ENCODE peak calls at places on chromosome 6, in nine cellular contexts. One of them, this sample, is unnamed.

GRCh38 chr6:139713911-139714527 is 339.6 kb upstream of the CITED2 start:
- DNase-seq in astrocyte of the spinal cord: peak
- DNase-seq in stimulated activated CD4-positive, alpha-beta T cell treated with anti-CD3 and anti-CD28 coated beads, Interleukin-1b, Interleukin-23, amount 100 ng/mL, for 1 hour: no peak
- DNase-seq in endothelial cell: no peak
- DNase-seq in tibial artery: no peak
- DNase-seq in stromal cell of bone marrow: no peak
- DNase-seq in T follicular helper cell: no peak
- DNase-seq in amniotic stem cell: no peak
- DNase-seq in GM12865: no peak
- DNase-seq in this sample: no peak

GRCh38 chr6:64100702-64101101 is 465.1 kb downstream of the PHF3 start:
- DNase-seq in astrocyte of the spinal cord: no peak
- DNase-seq in stimulated activated CD4-positive, alpha-beta T cell treated with anti-CD3 and anti-CD28 coated beads, Interleukin-1b, Interleukin-23, amount 100 ng/mL, for 1 hour: no peak
- DNase-seq in endothelial cell: no peak
- DNase-seq in tibial artery: no peak
- DNase-seq in stromal cell of bone marrow: no peak
- DNase-seq in T follicular helper cell: no peak
- DNase-seq in amniotic stem cell: no peak
- DNase-seq in GM12865: peak
- DNase-seq in this sample: no peak

GRCh38 chr6:3088853-3089445 is 20.7 kb downstream of the RIPK1 start:
- DNase-seq in astrocyte of the spinal cord: peak
- DNase-seq in stimulated activated CD4-positive, alpha-beta T cell treated with anti-CD3 and anti-CD28 coated beads, Interleukin-1b, Interleukin-23, amount 100 ng/mL, for 1 hour: no peak
- DNase-seq in endothelial cell: no peak
- DNase-seq in tibial artery: no peak
- DNase-seq in stromal cell of bone marrow: no peak
- DNase-seq in T follicular helper cell: no peak
- DNase-seq in amniotic stem cell: no peak
- DNase-seq in GM12865: no peak
- DNase-seq in this sample: no peak

GRCh38 chr6:12160350-12160749 is 129.8 kb upstream of the EDN1 start:
- DNase-seq in astrocyte of the spinal cord: peak
- DNase-seq in stimulated activated CD4-positive, alpha-beta T cell treated with anti-CD3 and anti-CD28 coated beads, Interleukin-1b, Interleukin-23, amount 100 ng/mL, for 1 hour: no peak
- DNase-seq in endothelial cell: no peak
- DNase-seq in tibial artery: peak
- DNase-seq in stromal cell of bone marrow: peak
- DNase-seq in T follicular helper cell: no peak
- DNase-seq in amniotic stem cell: no peak
- DNase-seq in GM12865: no peak
- DNase-seq in this sample: no peak

GRCh38 chr6:110446405-110446804 is 30.0 kb downstream of the SLC22A16 start:
- DNase-seq in astrocyte of the spinal cord: no peak
- DNase-seq in stimulated activated CD4-positive, alpha-beta T cell treated with anti-CD3 and anti-CD28 coated beads, Interleukin-1b, Interleukin-23, amount 100 ng/mL, for 1 hour: no peak
- DNase-seq in endothelial cell: no peak
- DNase-seq in tibial artery: no peak
- DNase-seq in stromal cell of bone marrow: no peak
- DNase-seq in T follicular helper cell: no peak
- DNase-seq in amniotic stem cell: no peak
- DNase-seq in GM12865: no peak
- DNase-seq in this sample: no peak

GRCh38 chr6:6686748-6687601 is 98.5 kb downstream of the LY86 start:
- DNase-seq in astrocyte of the spinal cord: peak
- DNase-seq in stimulated activated CD4-positive, alpha-beta T cell treated with anti-CD3 and anti-CD28 coated beads, Interleukin-1b, Interleukin-23, amount 100 ng/mL, for 1 hour: no peak
- DNase-seq in endothelial cell: peak
- DNase-seq in tibial artery: peak
- DNase-seq in stromal cell of bone marrow: no peak
- DNase-seq in T follicular helper cell: no peak
- DNase-seq in amniotic stem cell: no peak
- DNase-seq in GM12865: no peak
- DNase-seq in this sample: peak

GRCh38 chr6:90765895-90766294 is 179.0 kb upstream of the MAP3K7 start:
- DNase-seq in astrocyte of the spinal cord: no peak
- DNase-seq in stimulated activated CD4-positive, alpha-beta T cell treated with anti-CD3 and anti-CD28 coated beads, Interleukin-1b, Interleukin-23, amount 100 ng/mL, for 1 hour: no peak
- DNase-seq in endothelial cell: no peak
- DNase-seq in tibial artery: no peak
- DNase-seq in stromal cell of bone marrow: no peak
- DNase-seq in T follicular helper cell: no peak
- DNase-seq in amniotic stem cell: no peak
- DNase-seq in GM12865: no peak
- DNase-seq in this sample: no peak

GRCh38 chr6:81834141-81834621 is 81.7 kb upstream of the TENT5A start:
- DNase-seq in astrocyte of the spinal cord: peak
- DNase-seq in stimulated activated CD4-positive, alpha-beta T cell treated with anti-CD3 and anti-CD28 coated beads, Interleukin-1b, Interleukin-23, amount 100 ng/mL, for 1 hour: no peak
- DNase-seq in endothelial cell: no peak
- DNase-seq in tibial artery: no peak
- DNase-seq in stromal cell of bone marrow: peak
- DNase-seq in T follicular helper cell: no peak
- DNase-seq in amniotic stem cell: peak
- DNase-seq in GM12865: no peak
- DNase-seq in this sample: no peak

GRCh38 chr6:127717384-127717783 is 140.4 kb downstream of the C6orf58 start:
- DNase-seq in astrocyte of the spinal cord: no peak
- DNase-seq in stimulated activated CD4-positive, alpha-beta T cell treated with anti-CD3 and anti-CD28 coated beads, Interleukin-1b, Interleukin-23, amount 100 ng/mL, for 1 hour: no peak
- DNase-seq in endothelial cell: no peak
- DNase-seq in tibial artery: no peak
- DNase-seq in stromal cell of bone marrow: no peak
- DNase-seq in T follicular helper cell: no peak
- DNase-seq in amniotic stem cell: no peak
- DNase-seq in GM12865: no peak
- DNase-seq in this sample: no peak

GRCh38 chr6:53591873-53592272 is 47.0 kb upstream of the GCLC start:
- DNase-seq in astrocyte of the spinal cord: no peak
- DNase-seq in stimulated activated CD4-positive, alpha-beta T cell treated with anti-CD3 and anti-CD28 coated beads, Interleukin-1b, Interleukin-23, amount 100 ng/mL, for 1 hour: no peak
- DNase-seq in endothelial cell: no peak
- DNase-seq in tibial artery: no peak
- DNase-seq in stromal cell of bone marrow: no peak
- DNase-seq in T follicular helper cell: no peak
- DNase-seq in amniotic stem cell: no peak
- DNase-seq in GM12865: no peak
- DNase-seq in this sample: no peak

GRCh38 chr6:21508753-21509152 is 84.8 kb upstream of the SOX4 start:
- DNase-seq in astrocyte of the spinal cord: no peak
- DNase-seq in stimulated activated CD4-positive, alpha-beta T cell treated with anti-CD3 and anti-CD28 coated beads, Interleukin-1b, Interleukin-23, amount 100 ng/mL, for 1 hour: no peak
- DNase-seq in endothelial cell: no peak
- DNase-seq in tibial artery: no peak
- DNase-seq in stromal cell of bone marrow: no peak
- DNase-seq in T follicular helper cell: no peak
- DNase-seq in amniotic stem cell: no peak
- DNase-seq in GM12865: no peak
- DNase-seq in this sample: no peak

GRCh38 chr6:117136702-117137101 is 128.7 kb upstream of the VGLL2 start:
- DNase-seq in astrocyte of the spinal cord: no peak
- DNase-seq in stimulated activated CD4-positive, alpha-beta T cell treated with anti-CD3 and anti-CD28 coated beads, Interleukin-1b, Interleukin-23, amount 100 ng/mL, for 1 hour: no peak
- DNase-seq in endothelial cell: no peak
- DNase-seq in tibial artery: no peak
- DNase-seq in stromal cell of bone marrow: no peak
- DNase-seq in T follicular helper cell: no peak
- DNase-seq in amniotic stem cell: no peak
- DNase-seq in GM12865: no peak
- DNase-seq in this sample: no peak

GRCh38 chr6:112203577-112204349 is 50.6 kb downstream of the LAMA4 start:
- DNase-seq in astrocyte of the spinal cord: peak
- DNase-seq in stimulated activated CD4-positive, alpha-beta T cell treated with anti-CD3 and anti-CD28 coated beads, Interleukin-1b, Interleukin-23, amount 100 ng/mL, for 1 hour: no peak
- DNase-seq in endothelial cell: no peak
- DNase-seq in tibial artery: no peak
- DNase-seq in stromal cell of bone marrow: peak
- DNase-seq in T follicular helper cell: no peak
- DNase-seq in amniotic stem cell: no peak
- DNase-seq in GM12865: no peak
- DNase-seq in this sample: no peak

GRCh38 chr6:135145509-135145865 is 35.6 kb upstream of the MYB start:
- DNase-seq in astrocyte of the spinal cord: peak
- DNase-seq in stimulated activated CD4-positive, alpha-beta T cell treated with anti-CD3 and anti-CD28 coated beads, Interleukin-1b, Interleukin-23, amount 100 ng/mL, for 1 hour: no peak
- DNase-seq in endothelial cell: no peak
- DNase-seq in tibial artery: no peak
- DNase-seq in stromal cell of bone marrow: no peak
- DNase-seq in T follicular helper cell: no peak
- DNase-seq in amniotic stem cell: no peak
- DNase-seq in GM12865: no peak
- DNase-seq in this sample: no peak

GRCh38 chr6:53326372-53327016 is 22.3 kb downstream of the ELOVL5 start:
- DNase-seq in astrocyte of the spinal cord: peak
- DNase-seq in stimulated activated CD4-positive, alpha-beta T cell treated with anti-CD3 and anti-CD28 coated beads, Interleukin-1b, Interleukin-23, amount 100 ng/mL, for 1 hour: no peak
- DNase-seq in endothelial cell: no peak
- DNase-seq in tibial artery: peak
- DNase-seq in stromal cell of bone marrow: peak
- DNase-seq in T follicular helper cell: no peak
- DNase-seq in amniotic stem cell: peak
- DNase-seq in GM12865: no peak
- DNase-seq in this sample: no peak

GRCh38 chr6:140001005-140001404 is 626.6 kb upstream of the CITED2 start:
- DNase-seq in astrocyte of the spinal cord: no peak
- DNase-seq in stimulated activated CD4-positive, alpha-beta T cell treated with anti-CD3 and anti-CD28 coated beads, Interleukin-1b, Interleukin-23, amount 100 ng/mL, for 1 hour: no peak
- DNase-seq in endothelial cell: no peak
- DNase-seq in tibial artery: no peak
- DNase-seq in stromal cell of bone marrow: no peak
- DNase-seq in T follicular helper cell: no peak
- DNase-seq in amniotic stem cell: no peak
- DNase-seq in GM12865: no peak
- DNase-seq in this sample: no peak

GRCh38 chr6:26420607-26421235 is 18.6 kb downstream of the BTN3A1 start:
- DNase-seq in astrocyte of the spinal cord: peak
- DNase-seq in stimulated activated CD4-positive, alpha-beta T cell treated with anti-CD3 and anti-CD28 coated beads, Interleukin-1b, Interleukin-23, amount 100 ng/mL, for 1 hour: no peak
- DNase-seq in endothelial cell: peak
- DNase-seq in tibial artery: no peak
- DNase-seq in stromal cell of bone marrow: no peak
- DNase-seq in T follicular helper cell: no peak
- DNase-seq in amniotic stem cell: no peak
- DNase-seq in GM12865: peak
- DNase-seq in this sample: no peak

GRCh38 chr6:150928882-150929281 is 63.4 kb downstream of the MTHFD1L start:
- DNase-seq in astrocyte of the spinal cord: no peak
- DNase-seq in stimulated activated CD4-positive, alpha-beta T cell treated with anti-CD3 and anti-CD28 coated beads, Interleukin-1b, Interleukin-23, amount 100 ng/mL, for 1 hour: no peak
- DNase-seq in endothelial cell: no peak
- DNase-seq in tibial artery: no peak
- DNase-seq in stromal cell of bone marrow: no peak
- DNase-seq in T follicular helper cell: no peak
- DNase-seq in amniotic stem cell: no peak
- DNase-seq in GM12865: peak
- DNase-seq in this sample: no peak

GRCh38 chr6:7770601-7771000 is 44.7 kb downstream of the BMP6 start:
- DNase-seq in astrocyte of the spinal cord: no peak
- DNase-seq in stimulated activated CD4-positive, alpha-beta T cell treated with anti-CD3 and anti-CD28 coated beads, Interleukin-1b, Interleukin-23, amount 100 ng/mL, for 1 hour: no peak
- DNase-seq in endothelial cell: no peak
- DNase-seq in tibial artery: no peak
- DNase-seq in stromal cell of bone marrow: no peak
- DNase-seq in T follicular helper cell: no peak
- DNase-seq in amniotic stem cell: no peak
- DNase-seq in GM12865: no peak
- DNase-seq in this sample: no peak

GRCh38 chr6:14458669-14459266 is 341.2 kb downstream of the CD83 start:
- DNase-seq in astrocyte of the spinal cord: peak
- DNase-seq in stimulated activated CD4-positive, alpha-beta T cell treated with anti-CD3 and anti-CD28 coated beads, Interleukin-1b, Interleukin-23, amount 100 ng/mL, for 1 hour: no peak
- DNase-seq in endothelial cell: no peak
- DNase-seq in tibial artery: no peak
- DNase-seq in stromal cell of bone marrow: no peak
- DNase-seq in T follicular helper cell: no peak
- DNase-seq in amniotic stem cell: peak
- DNase-seq in GM12865: no peak
- DNase-seq in this sample: no peak

GRCh38 chr6:145214570-145214969 is 520.8 kb downstream of the EPM2A start:
- DNase-seq in astrocyte of the spinal cord: peak
- DNase-seq in stimulated activated CD4-positive, alpha-beta T cell treated with anti-CD3 and anti-CD28 coated beads, Interleukin-1b, Interleukin-23, amount 100 ng/mL, for 1 hour: no peak
- DNase-seq in endothelial cell: peak
- DNase-seq in tibial artery: no peak
- DNase-seq in stromal cell of bone marrow: peak
- DNase-seq in T follicular helper cell: no peak
- DNase-seq in amniotic stem cell: peak
- DNase-seq in GM12865: peak
- DNase-seq in this sample: no peak

GRCh38 chr6:15501806-15502450 is 160.9 kb downstream of the DTNBP1 start:
- DNase-seq in astrocyte of the spinal cord: peak
- DNase-seq in stimulated activated CD4-positive, alpha-beta T cell treated with anti-CD3 and anti-CD28 coated beads, Interleukin-1b, Interleukin-23, amount 100 ng/mL, for 1 hour: no peak
- DNase-seq in endothelial cell: no peak
- DNase-seq in tibial artery: no peak
- DNase-seq in stromal cell of bone marrow: peak
- DNase-seq in T follicular helper cell: no peak
- DNase-seq in amniotic stem cell: no peak
- DNase-seq in GM12865: no peak
- DNase-seq in this sample: no peak

This sample was measured in 8988T.